ENCODE peak calls at places on chromosomes 12 and 14, in five cellular contexts. F is body of pancreas, Z is upper lobe of left lung, P is GM12891, N is spleen. D is an unnamed sample.

GRCh38 chr14:38948171-38948570 is 154.9 kb downstream of the SEC23A start:
- DNase-seq in F (no peak), Z (no peak), P (no peak), N (no peak), D (no peak)

GRCh38 chr14:29648045-29648444 is 279.6 kb downstream of the PRKD1 start:
- DNase-seq in F (no peak), Z (no peak), P (no peak), N (no peak), D (no peak)

GRCh38 chr14:90235179-90235976 is 21.0 kb upstream of the PSMC1 start:
- DNase-seq in F (peak), Z (peak), P (peak), N (peak), D (peak)

GRCh38 chr14:68210729-68211299 is 391.2 kb downstream of the RAD51B start:
- DNase-seq in F (peak), Z (no peak), P (peak), N (no peak), D (no peak)

GRCh38 chr14:99203801-99204200 is 68.2 kb downstream of the BCL11B start:
- DNase-seq in F (no peak), Z (no peak), P (no peak), N (no peak), D (no peak)

GRCh38 chr12:19431407-19432308 is 7.6 kb upstream of the AEBP2 start:
- DNase-seq in F (no peak), Z (no peak), P (no peak), N (no peak), D (no peak)

GRCh38 chr14:50001999-50002925 is 109.4 kb downstream of the ARF6 start:
- DNase-seq in F (no peak), Z (no peak), P (no peak), N (peak), D (peak)

GRCh38 chr12:53298154-53298553 is 1.3 kb upstream of the MYG1 start:
- DNase-seq in F (no peak), Z (no peak), P (no peak), N (no peak), D (no peak)

GRCh38 chr14:22656945-22657711 is 13.0 kb upstream of the OR6J1 start:
- DNase-seq in F (no peak), Z (peak), P (no peak), N (no peak), D (no peak)

GRCh38 chr14:41641690-41642089 is 35.0 kb downstream of the LRFN5 start:
- DNase-seq in F (no peak), Z (no peak), P (no peak), N (no peak), D (no peak)

GRCh38 chr14:22399776-22400175 is 189.2 kb downstream of the DAD1 start:
- DNase-seq in F (no peak), Z (no peak), P (no peak), N (no peak), D (no peak)

GRCh38 chr14:64720190-64720589 is 16.0 kb downstream of the PLEKHG3 start:
- DNase-seq in F (peak), Z (no peak), P (no peak), N (no peak), D (peak)

GRCh38 chr14:99050309-99050708 is 221.7 kb downstream of the BCL11B start:
- DNase-seq in F (no peak), Z (no peak), P (no peak), N (no peak), D (no peak)

GRCh38 chr12:106790020-106790419 is 15.5 kb downstream of the RIC8B start:
- DNase-seq in F (no peak), Z (no peak), P (no peak), N (no peak), D (no peak)

GRCh38 chr12:42482086-42482819 is 107.3 kb downstream of the PRICKLE1 start:
- DNase-seq in F (peak), Z (peak), P (no peak), N (no peak), D (no peak)

GRCh38 chr12:2294651-2295475 is 242.1 kb downstream of the CACNA1C start:
- DNase-seq in F (no peak), Z (peak), P (no peak), N (no peak), D (no peak)

GRCh38 chr12:69873429-69873828 is 48.4 kb downstream of the MYRFL start:
- DNase-seq in F (no peak), Z (no peak), P (no peak), N (no peak), D (no peak)

GRCh38 chr14:51095854-51096823 is 1.2 kb upstream of the TRIM9 start:
- DNase-seq in F (peak), Z (no peak), P (no peak), N (no peak), D (peak)

GRCh38 chr12:88571543-88571942 is 8.7 kb downstream of the KITLG start:
- DNase-seq in F (no peak), Z (no peak), P (no peak), N (no peak), D (no peak)

GRCh38 chr12:106074706-106075392 is 63.9 kb downstream of the NUAK1 start:
- DNase-seq in F (no peak), Z (no peak), P (no peak), N (no peak), D (no peak)

GRCh38 chr14:79809849-79810612 is 401.3 kb downstream of the DIO2 start:
- DNase-seq in F (no peak), Z (no peak), P (no peak), N (no peak), D (no peak)

GRCh38 chr14:44768935-44769334 is 192.8 kb downstream of the KLHL28 start:
- DNase-seq in F (no peak), Z (no peak), P (no peak), N (no peak), D (no peak)

GRCh38 chr14:64541261-64541970 is 875 bp downstream of the HSPA2 start:
- DNase-seq in F (peak), Z (peak), P (no peak), N (peak), D (no peak)

GRCh38 chr14:22814945-22815713 is at the start of gene SLC7A7:
- DNase-seq in F (no peak), Z (no peak), P (no peak), N (peak), D (no peak)

GRCh38 chr12:108308432-108308831 is 30.7 kb downstream of the CMKLR1 start:
- DNase-seq in F (no peak), Z (no peak), P (no peak), N (no peak), D (no peak)

GRCh38 chr12:114185036-114185435 is 218.9 kb upstream of the RBM19 start:
- DNase-seq in F (no peak), Z (no peak), P (no peak), N (no peak), D (no peak)

GRCh38 chr14:98924046-98924445 is 348.0 kb downstream of the BCL11B start:
- DNase-seq in F (peak), Z (no peak), P (no peak), N (no peak), D (no peak)

GRCh38 chr14:64391986-64392385 is 3.8 kb downstream of the MTHFD1 start:
- DNase-seq in F (no peak), Z (no peak), P (no peak), N (no peak), D (no peak)

GRCh38 chr12:50725011-50725899 is 38.6 kb upstream of the ATF1 start:
- DNase-seq in F (peak), Z (no peak), P (no peak), N (no peak), D (no peak)

GRCh38 chr12:28963554-28963953 is 185.5 kb upstream of the FAR2 start:
- DNase-seq in F (no peak), Z (no peak), P (no peak), N (no peak), D (no peak)

GRCh38 chr12:109286252-109286651 is 22.8 kb downstream of the FOXN4 start:
- DNase-seq in F (no peak), Z (no peak), P (no peak), N (no peak), D (no peak)

GRCh38 chr14:59278111-59278510 is 89.6 kb downstream of the DAAM1 start:
- DNase-seq in F (no peak), Z (no peak), P (no peak), N (no peak), D (no peak)

GRCh38 chr12:108949976-108950375 is 70.1 kb downstream of the DAO start:
- DNase-seq in F (no peak), Z (no peak), P (no peak), N (no peak), D (no peak)

GRCh38 chr12:87428701-87429277 is 600.4 kb downstream of the C12orf50 start:
- DNase-seq in F (no peak), Z (no peak), P (no peak), N (no peak), D (peak)

GRCh38 chr12:116551952-116552749 is 7.0 kb upstream of the MAP1LC3B2 start:
- DNase-seq in F (no peak), Z (no peak), P (no peak), N (no peak), D (no peak)

GRCh38 chr14:92040431-92041040 is 677 bp upstream of the TRIP11 start:
- DNase-seq in F (peak), Z (no peak), P (no peak), N (no peak), D (peak)

GRCh38 chr12:104006929-104007328 is 41.3 kb downstream of the TDG start:
- DNase-seq in F (no peak), Z (no peak), P (no peak), N (no peak), D (peak)

GRCh38 chr14:62117010-62117717 is 354.9 kb downstream of the SNAPC1 start:
- DNase-seq in F (peak), Z (peak), P (peak), N (peak), D (no peak)

GRCh38 chr12:120496353-120497340 is 734 bp downstream of the DYNLL1 start:
- DNase-seq in F (peak), Z (peak), P (peak), N (peak), D (no peak)

GRCh38 chr14:30064454-30064853 is 136.8 kb upstream of the PRKD1 start:
- DNase-seq in F (no peak), Z (no peak), P (no peak), N (no peak), D (no peak)

GRCh38 chr12:95072900-95073697 is at the start of gene NR2C1:
- DNase-seq in F (peak), Z (peak), P (peak), N (peak), D (peak)
- TF ChIP-seq POLR2A in F (peak), Z (no peak), P (peak), N (no peak), D (peak)

DNA sequence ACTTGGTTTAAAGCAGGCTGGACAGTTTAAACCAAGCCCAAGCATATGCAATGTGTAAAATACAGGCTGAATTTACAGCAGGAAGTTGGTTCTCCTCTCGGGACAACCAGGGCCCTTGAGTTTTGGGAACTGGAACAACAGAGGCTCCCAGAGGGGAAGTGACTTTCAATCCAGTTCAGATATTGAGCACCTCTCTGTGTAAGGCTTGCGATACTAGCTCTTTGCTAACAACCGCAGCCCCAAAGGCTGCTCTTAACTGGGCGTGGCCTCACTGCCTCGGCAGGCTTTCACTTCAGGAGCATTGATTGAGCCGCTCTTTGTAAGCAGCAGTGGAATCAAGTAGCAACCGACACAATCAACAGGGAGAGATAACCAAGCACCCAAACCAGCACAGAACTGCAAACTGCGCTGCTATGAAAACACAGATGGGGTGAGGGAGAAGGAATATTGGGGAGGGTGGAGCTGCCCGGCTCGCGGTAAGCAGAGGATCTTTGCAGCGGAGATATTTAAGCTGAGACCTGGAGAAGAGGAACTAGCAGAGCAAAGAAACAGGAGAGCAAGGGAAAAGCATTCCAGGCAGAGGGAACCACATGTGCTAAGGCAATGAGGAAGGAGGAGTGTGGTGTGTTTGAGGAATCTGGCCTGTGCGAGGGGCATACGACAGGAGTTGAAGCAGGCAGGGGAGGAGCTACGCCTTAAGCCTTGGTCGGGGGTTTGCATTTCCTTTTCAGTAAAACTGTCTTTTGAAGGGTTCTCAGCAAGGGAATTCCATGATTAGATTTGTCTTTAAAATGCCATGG is 17.3 kb upstream of the YY1 start:
- DNase-seq in F (peak), Z (no peak), P (no peak), N (peak), D (no peak)
- TF ChIP-seq POLR2A in F (no peak), Z (no peak), P (peak), N (no peak), D (no peak)

GRCh38 chr14:73489481-73490175 is 1.1 kb upstream of the RIOX1 start:
- DNase-seq in F (no peak), Z (no peak), P (no peak), N (no peak), D (no peak)
- TF ChIP-seq POLR2A in F (no peak), Z (no peak), P (no peak), N (no peak), D (no peak)

GRCh38 chr14:37246427-37246829 is 48.7 kb downstream of the MIPOL1 start:
- DNase-seq in F (no peak), Z (no peak), P (no peak), N (no peak), D (no peak)
- TF ChIP-seq POLR2A in F (no peak), Z (no peak), P (no peak), N (no peak), D (no peak)